ENCODE peak calls at places on chromosomes 5 and 9, in ten cellular contexts. W is fibroblast of the conjunctiva; A is nephron progenitor cell; J is CD8-positive, alpha-beta T cell; Q is WTC11; E is GF-D8; Y is stimulated activated CD4-positive, alpha-beta T cell treated with anti-CD3 and anti-CD28 coated beads, TNF-alpha, amount 100 ng/mL, for 24 hours; I is Daoy; U is brain microvascular endothelial cell; T is AG09319. O is an unnamed sample.

GRCh38 chr9:99445377-99445891 is 223.4 kb downstream of the SEC61B start:
- DNase-seq in Q (no peak), A (no peak), I (peak; percentile 85), E (no peak), J (no peak), W (peak; percentile 55), T (peak; percentile 68), U (peak; percentile 88), Y (no peak), O (no peak)

GRCh38 chr9:19162956-19163355 is 35.7 kb upstream of the PLIN2 start:
- DNase-seq in A (no peak), Y (no peak), U (peak; percentile 25), J (no peak), Q (no peak), I (peak; percentile 30), T (no peak), W (no peak), E (peak; percentile 29), O (no peak)

GRCh38 chr9:14471041-14471440 is 157.1 kb upstream of the NFIB start:
- DNase-seq in I (no peak), A (no peak), U (no peak), E (no peak), T (no peak), Q (no peak), Y (no peak), J (no peak), W (no peak), O (no peak)

GRCh38 chr5:136738829-136739228 is 373.5 kb upstream of the TRPC7 start:
- DNase-seq in J (no peak), I (peak; percentile 5), E (no peak), T (no peak), A (no peak), Y (no peak), U (no peak), W (no peak), Q (no peak), O (no peak)

GRCh38 chr5:1208743-1209551 is 7.6 kb downstream of the SLC6A19 start:
- DNase-seq in J (no peak), W (no peak), Y (no peak), E (no peak), A (peak; percentile 72), Q (peak; percentile 18), T (no peak), U (no peak), I (peak; percentile 22), O (no peak)

GRCh38 chr9:73081979-73082657 is 69.5 kb upstream of the ANXA1 start:
- DNase-seq in Y (no peak), A (peak; percentile 17), W (peak; percentile 43), J (no peak), U (peak; percentile 37), I (peak; percentile 28), E (no peak), Q (no peak), T (peak; percentile 30), O (no peak)

GRCh38 chr5:2442686-2443354 is 308.7 kb downstream of the IRX2 start:
- DNase-seq in E (no peak), T (no peak), A (no peak), J (no peak), W (no peak), U (no peak), Q (no peak), I (no peak), Y (no peak), O (no peak)

GRCh38 chr5:77168884-77169254 is 41.6 kb upstream of the PDE8B start:
- DNase-seq in E (no peak), W (no peak), J (no peak), I (peak; percentile 43), Q (no peak), U (peak; percentile 20), T (no peak), Y (no peak), A (no peak), O (no peak)

GRCh38 chr5:150107909-150108447 is 21.6 kb upstream of the CSF1R start:
- DNase-seq in I (no peak), T (peak; percentile 49), W (peak; percentile 78), U (no peak), J (no peak), Q (no peak), E (no peak), A (no peak), Y (no peak), O (no peak)

GRCh38 chr5:9421823-9422354 is 124.0 kb downstream of the SEMA5A start:
- DNase-seq in I (no peak), Q (no peak), A (no peak), W (no peak), T (no peak), E (no peak), Y (no peak), J (no peak), U (no peak), O (no peak)

GRCh38 chr5:96752341-96753016 is 55.3 kb downstream of the ERAP1 start:
- DNase-seq in I (peak; percentile 53), E (no peak), J (no peak), W (peak; percentile 64), U (peak; percentile 40), A (peak; percentile 46), T (peak; percentile 32), Q (no peak), Y (no peak), O (no peak)

GRCh38 chr9:2729003-2729402 is 11.7 kb downstream of the KCNV2 start:
- DNase-seq in E (no peak), U (peak; percentile 26), I (peak; percentile 15), Q (no peak), A (no peak), J (no peak), T (no peak), Y (no peak), W (no peak), O (no peak)

O was measured in brain pericyte.